ENCODE peak calls at places on chromosomes 6 and 20, in seven cellular contexts. L is GM20000, T is tibial nerve, V is BJ, J is heart left ventricle, E is upper lobe of right lung, R is fibroblast of lung. F is an unnamed sample.

GRCh38 chr20:61119263-61119662 is 132.8 kb upstream of the CDH4 start:
- DNase-seq in V (no peak), T (no peak), R (no peak), J (no peak), E (no peak), L (no peak), F (no peak)

GRCh38 chr6:142187209-142187608 is 40.1 kb downstream of the VTA1 start:
- DNase-seq in T (no peak), V (no peak), J (peak), E (no peak), R (peak), L (no peak), F (no peak)

GRCh38 chr6:38612386-38612965 is 27.3 kb downstream of the BTBD9 start:
- DNase-seq in L (no peak), R (peak), T (no peak), J (no peak), E (no peak), V (peak), F (no peak)

GRCh38 chr6:156804402-156804801 is 27.2 kb downstream of the ARID1B start:
- DNase-seq in L (no peak), V (no peak), T (no peak), J (no peak), E (no peak), R (no peak), F (no peak)

GRCh38 chr6:53928641-53929339 is 134.0 kb downstream of the LRRC1 start:
- DNase-seq in J (no peak), L (no peak), R (peak), T (no peak), E (no peak), V (no peak), F (no peak)

GRCh38 chr6:164108869-164109769 is 694.6 kb downstream of the QKI start:
- DNase-seq in E (peak), V (no peak), T (peak), L (no peak), R (peak), J (peak), F (no peak)

GRCh38 chr6:139965393-139965792 is 590.9 kb upstream of the CITED2 start:
- DNase-seq in R (peak), E (no peak), T (no peak), V (no peak), J (no peak), L (no peak), F (no peak)

GRCh38 chr20:51460569-51461265 is 81.8 kb downstream of the NFATC2 start:
- DNase-seq in J (no peak), V (no peak), L (peak), E (no peak), T (no peak), R (no peak), F (no peak)

GRCh38 chr20:46130534-46130933 is 12.4 kb downstream of the CD40 start:
- DNase-seq in J (no peak), V (no peak), T (no peak), R (no peak), L (no peak), E (peak), F (peak)

GRCh38 chr20:36830791-36831691 is 44.9 kb upstream of the TLDC2 start:
- DNase-seq in R (peak), E (no peak), V (no peak), L (no peak), J (peak), T (peak), F (no peak)

GRCh38 chr6:72643214-72643613 is 21.4 kb downstream of the KCNQ5 start:
- DNase-seq in E (no peak), R (no peak), J (no peak), L (no peak), V (no peak), T (no peak), F (no peak)
- TF ChIP-seq CTCF in E (no peak), R (no peak), J (no peak), L (peak), V (no peak), T (no peak), F (peak)

GRCh38 chr20:7924692-7925091 is 15.6 kb downstream of the HAO1 start:
- DNase-seq in L (no peak), V (peak), T (no peak), J (no peak), E (no peak), R (peak), F (no peak)

GRCh38 chr20:7926323-7926722 is 13.9 kb downstream of the HAO1 start:
- DNase-seq in E (no peak), L (no peak), V (no peak), R (no peak), J (no peak), T (no peak), F (no peak)

GRCh38 chr20:7930386-7930785 is 9.9 kb downstream of the HAO1 start:
- DNase-seq in T (no peak), L (no peak), E (no peak), V (no peak), R (no peak), J (no peak), F (no peak)

DNA sequence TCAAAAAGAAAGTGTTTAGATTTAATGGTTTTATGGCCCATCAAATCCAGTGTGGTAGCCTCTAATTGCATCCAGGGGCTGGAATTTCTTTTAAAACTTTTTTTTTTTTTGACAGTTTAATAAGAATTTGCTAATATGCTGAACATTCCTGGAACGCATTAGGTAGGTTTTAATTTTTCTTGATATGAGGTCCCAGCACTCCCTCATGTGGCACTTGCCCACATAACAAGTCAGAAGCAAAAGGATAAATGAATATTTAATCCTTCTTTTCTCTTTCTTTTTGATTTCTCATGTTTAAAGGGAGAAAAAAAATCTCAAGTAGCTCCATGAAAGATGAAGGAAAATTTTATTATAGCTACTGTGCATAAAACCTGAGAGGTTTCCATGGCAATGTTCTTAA is 13.5 kb downstream of the HAO1 start:
- DNase-seq in T (no peak), L (no peak), V (no peak), J (no peak), R (peak), E (no peak), F (no peak)
- TF ChIP-seq CTCF in T (peak), L (no peak), V (peak), J (peak), R (peak), E (peak), F (peak)

DNA sequence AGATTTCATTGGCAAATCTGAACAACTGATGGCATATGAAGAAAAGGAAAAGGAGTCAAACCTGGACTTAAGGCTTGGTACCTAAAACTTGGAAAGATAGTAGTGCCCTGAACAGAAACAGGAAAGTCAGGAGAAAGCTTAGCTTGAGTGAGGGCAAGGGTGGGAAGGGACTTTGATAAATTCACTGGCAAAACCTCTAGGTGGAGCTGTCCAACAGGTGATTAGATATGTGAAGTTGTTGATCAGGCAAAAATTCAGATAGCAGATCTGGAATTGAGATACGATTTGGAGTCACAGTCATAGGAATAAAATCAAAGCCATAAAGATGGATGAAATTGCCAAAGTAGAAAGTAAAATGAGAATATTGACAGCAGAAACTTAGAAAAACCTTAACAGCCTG is 16.1 kb upstream of the ZNF292 start:
- DNase-seq in L (peak), T (peak), J (no peak), V (no peak), E (no peak), R (peak), F (no peak)
- TF ChIP-seq CTCF in L (peak), T (peak), J (peak), V (peak), E (peak), R (peak), F (peak)

GRCh38 chr20:53580376-53581111 is 13.1 kb downstream of the ZNF217 start:
- DNase-seq in E (no peak), V (no peak), J (no peak), L (no peak), R (no peak), T (no peak), F (no peak)
- TF ChIP-seq CTCF in E (no peak), V (peak), J (peak), L (no peak), R (no peak), T (peak), F (peak)

DNA sequence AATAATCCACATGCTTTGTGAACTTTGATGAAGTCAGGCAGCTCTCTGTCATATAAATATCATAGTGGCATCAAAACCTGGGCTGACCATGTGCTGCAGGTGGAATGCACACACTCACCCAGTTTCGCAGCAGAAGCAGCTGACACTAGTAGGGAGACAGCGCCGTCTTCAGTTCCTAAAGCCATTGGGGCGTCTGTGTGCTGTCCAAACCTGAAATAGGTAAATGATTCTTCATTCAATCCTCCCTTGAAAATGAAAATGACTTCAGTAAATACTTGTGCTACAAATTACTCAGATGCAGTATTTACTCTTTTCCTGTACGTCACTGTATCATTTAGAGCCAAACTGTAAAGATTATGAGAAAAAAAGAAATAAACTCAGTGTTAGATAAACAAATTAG is 127.5 kb downstream of the EYA4 start:
- DNase-seq in L (no peak), T (no peak), J (peak), R (no peak), E (no peak), V (no peak), F (no peak)
- TF ChIP-seq CTCF in L (no peak), T (no peak), J (peak), R (peak), E (no peak), V (no peak), F (no peak)

GRCh38 chr6:84227044-84227433 is 404 bp downstream of the CEP162 start:
- DNase-seq in R (no peak), E (no peak), J (no peak), L (no peak), V (no peak), T (no peak), F (no peak)

GRCh38 chr6:84222426-84222825 is 5.0 kb downstream of the CEP162 start:
- DNase-seq in V (no peak), J (no peak), E (no peak), L (no peak), T (no peak), R (no peak), F (no peak)

GRCh38 chr6:84224251-84224650 is 3.2 kb downstream of the CEP162 start:
- DNase-seq in T (no peak), V (peak), J (no peak), E (no peak), L (no peak), R (peak), F (no peak)

GRCh38 chr6:84227434-84228197 is at the start of gene CEP162:
- DNase-seq in V (peak), L (peak), T (peak), E (peak), J (peak), R (peak), F (peak)

GRCh38 chr6:84228198-84228543 is 728 bp upstream of the CEP162 start:
- DNase-seq in E (no peak), R (no peak), V (no peak), J (no peak), T (no peak), L (no peak), F (no peak)
- TF ChIP-seq CTCF in E (no peak), R (no peak), V (no peak), J (no peak), T (no peak), L (no peak), F (peak)

GRCh38 chr6:30130887-30131862 is 4.8 kb upstream of the TRIM40 start:
- DNase-seq in T (peak), J (peak), L (peak), R (peak), V (no peak), E (peak), F (no peak)
- TF ChIP-seq CTCF in T (peak), J (peak), L (peak), R (peak), V (peak), E (peak), F (peak)

GRCh38 chr6:104789770-104790190 is 69.9 kb downstream of the HACE1 start:
- DNase-seq in J (no peak), L (peak), R (peak), E (no peak), V (no peak), T (no peak), F (no peak)
- TF ChIP-seq CTCF in J (peak), L (peak), R (no peak), E (peak), V (no peak), T (no peak), F (peak)